ENCODE peak calls at places on chromosome 7, in eight cellular contexts. N is CD4-positive, alpha-beta memory T cell; U is HepG2; M is SJSA1; H is IMR-90; E is heart left ventricle; G is Peyer's patch; X is H9. O is an unnamed sample.

GRCh38 chr7:155808551-155809331 is 3.5 kb downstream of the SHH start:
- DNase-seq in N (no peak), U (peak; percentile 65), M (no peak), H (no peak), E (peak; percentile 50), G (peak; percentile 68), X (no peak), O (no peak)

GRCh38 chr7:37117261-37117660 is 331.4 kb downstream of the ELMO1 start:
- DNase-seq in N (no peak), U (no peak), M (no peak), H (no peak), E (no peak), G (no peak), X (peak; percentile 61), O (no peak)

GRCh38 chr7:103134866-103135554 is 13.9 kb downstream of the NAPEPLD start:
- DNase-seq in N (no peak), U (no peak), M (peak; percentile 38), H (no peak), E (no peak), G (no peak), X (no peak), O (no peak)

GRCh38 chr7:44222074-44222473 is 21.3 kb downstream of the YKT6 start:
- DNase-seq in N (no peak), U (no peak), M (no peak), H (no peak), E (peak; percentile 28), G (no peak), X (no peak), O (no peak)

GRCh38 chr7:70785427-70785826 is 346.5 kb upstream of the GALNT17 start:
- DNase-seq in N (no peak), U (no peak), M (no peak), H (no peak), E (no peak), G (peak; percentile 21), X (no peak), O (no peak)

GRCh38 chr7:115748123-115748738 is 282.3 kb downstream of the TFEC start:
- DNase-seq in N (no peak), U (peak; percentile 41), M (no peak), H (peak; percentile 8), E (no peak), G (peak; percentile 48), X (no peak), O (no peak)

GRCh38 chr7:26388256-26388655 is 96.6 kb downstream of the SNX10 start:
- DNase-seq in N (no peak), U (no peak), M (no peak), H (no peak), E (no peak), G (no peak), X (no peak), O (no peak)

GRCh38 chr7:111409714-111410422 is 152.4 kb downstream of the IMMP2L start:
- DNase-seq in N (no peak), U (peak; percentile 0), M (no peak), H (peak; percentile 71), E (no peak), G (no peak), X (no peak), O (no peak)

GRCh38 chr7:404782-405488 is 114.7 kb downstream of the PDGFA start:
- DNase-seq in N (no peak), U (no peak), M (no peak), H (no peak), E (no peak), G (no peak), X (no peak), O (no peak)

GRCh38 chr7:141945356-141945755 is 1.4 kb downstream of the CLEC5A start:
- DNase-seq in N (no peak), U (no peak), M (no peak), H (no peak), E (no peak), G (no peak), X (no peak), O (no peak)

GRCh38 chr7:140403878-140404564 is at the start of gene RAB19:
- DNase-seq in N (peak; percentile 50), U (no peak), M (no peak), H (no peak), E (no peak), G (peak; percentile 82), X (peak; percentile 91), O (peak; percentile 31)

GRCh38 chr7:27147211-27148030 is at the start of gene HOXA6:
- DNase-seq in N (no peak), U (no peak), M (no peak), H (peak; percentile 67), E (peak; percentile 62), G (peak; percentile 88), X (peak; percentile 53), O (no peak)

GRCh38 chr7:148714498-148714897 is 15.8 kb downstream of the CUL1 start:
- DNase-seq in N (no peak), U (no peak), M (no peak), H (no peak), E (no peak), G (no peak), X (no peak), O (no peak)

GRCh38 chr7:148715027-148715426 is 16.3 kb downstream of the CUL1 start:
- DNase-seq in N (no peak), U (no peak), M (no peak), H (no peak), E (no peak), G (no peak), X (no peak), O (no peak)

GRCh38 chr7:148719753-148720152 is 21.1 kb downstream of the CUL1 start:
- DNase-seq in N (no peak), U (no peak), M (no peak), H (no peak), E (no peak), G (no peak), X (no peak), O (no peak)

GRCh38 chr7:148718431-148718830 is 19.7 kb downstream of the CUL1 start:
- DNase-seq in N (no peak), U (no peak), M (no peak), H (no peak), E (no peak), G (no peak), X (no peak), O (no peak)

DNA sequence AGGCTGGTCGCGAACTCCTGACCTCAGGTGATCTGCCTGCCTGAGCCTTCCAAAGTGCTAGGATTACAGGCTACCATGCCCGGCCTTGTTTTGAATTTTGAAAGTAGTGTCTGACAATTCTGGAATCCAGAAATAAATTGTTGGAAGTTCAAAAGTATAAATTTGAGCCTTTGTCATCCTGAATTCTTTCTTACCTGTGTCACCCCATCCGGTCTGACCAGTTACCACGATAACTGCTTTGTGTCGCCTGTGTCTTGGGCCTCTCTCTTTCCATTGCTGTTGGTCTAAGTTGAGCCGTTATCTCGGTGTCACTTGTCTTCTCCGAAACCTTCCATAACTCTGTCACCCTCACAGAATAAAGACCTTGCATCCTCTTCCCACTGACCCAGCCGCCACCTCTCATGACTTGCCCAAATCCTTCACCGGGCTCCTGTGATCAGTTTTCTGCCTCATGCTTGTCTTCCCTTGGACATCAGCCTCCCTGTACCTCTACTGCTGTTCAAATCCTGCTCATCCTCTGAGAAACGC is 18.6 kb downstream of the CUL1 start:
- DNase-seq in N (no peak), U (no peak), M (no peak), H (no peak), E (no peak), G (no peak), X (no peak), O (no peak)
- H3K4me1 ChIP-seq in N (peaks cover 74% of the 10 kb centered on the region), U (peaks cover 47% of the 10 kb centered on the region), M (no peaks in the 10 kb centered on the region), H (peaks cover 14% of the 10 kb centered on the region), E (peaks cover 11% of the 10 kb centered on the region), G (no peaks in the 10 kb centered on the region), X (peaks cover 5% of the 10 kb centered on the region), O (peaks cover 55% of the 10 kb centered on the region)

GRCh38 chr7:122515404-122515803 is 183.5 kb downstream of the RNF133 start:
- DNase-seq in N (no peak), U (peak; percentile 72), M (no peak), H (no peak), E (no peak), G (no peak), X (no peak), O (no peak)

GRCh38 chr7:122521767-122522166 is 177.2 kb downstream of the RNF133 start:
- DNase-seq in N (no peak), U (no peak), M (no peak), H (no peak), E (no peak), G (no peak), X (no peak), O (no peak)

GRCh38 chr7:122517576-122517975 is 181.3 kb downstream of the RNF133 start:
- DNase-seq in N (no peak), U (no peak), M (no peak), H (no peak), E (no peak), G (no peak), X (no peak), O (no peak)

GRCh38 chr7:122520961-122521555 is 177.9 kb downstream of the RNF133 start:
- DNase-seq in N (no peak), U (no peak), M (no peak), H (no peak), E (no peak), G (no peak), X (peak; percentile 53), O (no peak)

GRCh38 chr7:122518488-122518887 is 180.4 kb downstream of the RNF133 start:
- DNase-seq in N (no peak), U (no peak), M (no peak), H (no peak), E (no peak), G (no peak), X (no peak), O (no peak)
- H3K4me1 ChIP-seq in N (no peaks in the 10 kb centered on the region), U (peaks cover 9% of the 10 kb centered on the region), M (no peaks in the 10 kb centered on the region), H (no peaks in the 10 kb centered on the region), E (no peaks in the 10 kb centered on the region), G (no peaks in the 10 kb centered on the region), X (peaks cover 9% of the 10 kb centered on the region), O (no peaks in the 10 kb centered on the region)

GRCh38 chr7:13017881-13018280 is 330.4 kb downstream of the ARL4A start:
- DNase-seq in N (no peak), U (no peak), M (no peak), H (no peak), E (no peak), G (no peak), X (no peak), O (no peak)

GRCh38 chr7:13021566-13021965 is 334.1 kb downstream of the ARL4A start:
- DNase-seq in N (no peak), U (peak; percentile 72), M (peak; percentile 60), H (peak; percentile 25), E (no peak), G (no peak), X (no peak), O (no peak)

GRCh38 chr7:13017325-13017853 is 330.0 kb downstream of the ARL4A start:
- DNase-seq in N (no peak), U (peak; percentile 100), M (no peak), H (peak; percentile 88), E (no peak), G (no peak), X (peak; percentile 35), O (no peak)

GRCh38 chr7:13024323-13024722 is 336.9 kb downstream of the ARL4A start:
- DNase-seq in N (no peak), U (no peak), M (no peak), H (no peak), E (no peak), G (no peak), X (no peak), O (no peak)

GRCh38 chr7:13021971-13022370 is 334.5 kb downstream of the ARL4A start:
- DNase-seq in N (no peak), U (no peak), M (no peak), H (no peak), E (no peak), G (no peak), X (no peak), O (no peak)
- H3K4me1 ChIP-seq in N (no peaks in the 10 kb centered on the region), U (peaks cover 41% of the 10 kb centered on the region), M (peaks cover 13% of the 10 kb centered on the region), H (peaks cover 3% of the 10 kb centered on the region), E (no peaks in the 10 kb centered on the region), G (no peaks in the 10 kb centered on the region), X (no peaks in the 10 kb centered on the region), O (no peaks in the 10 kb centered on the region)

GRCh38 chr7:31100445-31100844 is 48.3 kb downstream of the ADCYAP1R1 start:
- DNase-seq in N (no peak), U (no peak), M (no peak), H (peak; percentile 32), E (no peak), G (no peak), X (peak; percentile 5), O (no peak)
- H3K4me1 ChIP-seq in N (no peaks in the 10 kb centered on the region), U (no peaks in the 10 kb centered on the region), M (no peaks in the 10 kb centered on the region), H (no peaks in the 10 kb centered on the region), E (no peaks in the 10 kb centered on the region), G (no peaks in the 10 kb centered on the region), X (no peaks in the 10 kb centered on the region), O (no peaks in the 10 kb centered on the region)